ENCODE peak calls at places on chromosomes 11 and 22, in ten cellular contexts. One of them, this sample, is unnamed.

GRCh38 chr11:73177380-73178091 is 35.4 kb upstream of the FCHSD2 start:
- DNase-seq in gastrocnemius medialis: no peak
- DNase-seq in spleen: peak; percentile 88
- DNase-seq in lower leg skin: no peak
- DNase-seq in tibial nerve: no peak
- DNase-seq in NB4: no peak
- DNase-seq in ovary: peak; percentile 60
- DNase-seq in right lobe of liver: no peak
- DNase-seq in HCT116: no peak
- DNase-seq in Peyer's patch: no peak
- DNase-seq in this sample: no peak

GRCh38 chr11:69943066-69943465 is 123.8 kb upstream of the FGF3 start:
- DNase-seq in gastrocnemius medialis: no peak
- DNase-seq in spleen: peak; percentile 55
- DNase-seq in lower leg skin: no peak
- DNase-seq in tibial nerve: no peak
- DNase-seq in NB4: no peak
- DNase-seq in ovary: no peak
- DNase-seq in right lobe of liver: peak; percentile 51
- DNase-seq in HCT116: peak; percentile 31
- DNase-seq in Peyer's patch: no peak
- DNase-seq in this sample: no peak

GRCh38 chr11:12719221-12719620 is 45.0 kb downstream of the TEAD1 start:
- DNase-seq in gastrocnemius medialis: no peak
- DNase-seq in spleen: no peak
- DNase-seq in lower leg skin: no peak
- DNase-seq in tibial nerve: no peak
- DNase-seq in NB4: no peak
- DNase-seq in ovary: no peak
- DNase-seq in right lobe of liver: no peak
- DNase-seq in HCT116: no peak
- DNase-seq in Peyer's patch: no peak
- DNase-seq in this sample: no peak

GRCh38 chr22:48112687-48113521 is 1350.5 kb downstream of the TBC1D22A start:
- DNase-seq in gastrocnemius medialis: no peak
- DNase-seq in spleen: no peak
- DNase-seq in lower leg skin: no peak
- DNase-seq in tibial nerve: no peak
- DNase-seq in NB4: no peak
- DNase-seq in ovary: no peak
- DNase-seq in right lobe of liver: no peak
- DNase-seq in HCT116: no peak
- DNase-seq in Peyer's patch: no peak
- DNase-seq in this sample: no peak

GRCh38 chr22:30266445-30267381 is at the start of gene OSM:
- DNase-seq in gastrocnemius medialis: no peak
- DNase-seq in spleen: peak; percentile 97
- DNase-seq in lower leg skin: no peak
- DNase-seq in tibial nerve: peak; percentile 45
- DNase-seq in NB4: peak; percentile 92
- DNase-seq in ovary: no peak
- DNase-seq in right lobe of liver: peak; percentile 74
- DNase-seq in HCT116: no peak
- DNase-seq in Peyer's patch: peak; percentile 82
- DNase-seq in this sample: no peak

GRCh38 chr22:36386900-36387663 is 685 bp downstream of the MYH9 start:
- DNase-seq in gastrocnemius medialis: no peak
- DNase-seq in spleen: peak; percentile 98
- DNase-seq in lower leg skin: peak; percentile 58
- DNase-seq in tibial nerve: no peak
- DNase-seq in NB4: peak; percentile 89
- DNase-seq in ovary: peak; percentile 70
- DNase-seq in right lobe of liver: peak; percentile 81
- DNase-seq in HCT116: no peak
- DNase-seq in Peyer's patch: peak; percentile 77
- DNase-seq in this sample: no peak

GRCh38 chr11:122215244-122215992 is 99.4 kb upstream of the BLID start:
- DNase-seq in gastrocnemius medialis: peak; percentile 57
- DNase-seq in spleen: peak; percentile 85
- DNase-seq in lower leg skin: peak; percentile 49
- DNase-seq in tibial nerve: peak; percentile 61
- DNase-seq in NB4: peak; percentile 70
- DNase-seq in ovary: peak; percentile 81
- DNase-seq in right lobe of liver: peak; percentile 76
- DNase-seq in HCT116: peak; percentile 51
- DNase-seq in Peyer's patch: no peak
- DNase-seq in this sample: peak; percentile 40

GRCh38 chr11:13972958-13973357 is 10.4 kb downstream of the SPON1 start:
- DNase-seq in gastrocnemius medialis: no peak
- DNase-seq in spleen: no peak
- DNase-seq in lower leg skin: no peak
- DNase-seq in tibial nerve: no peak
- DNase-seq in NB4: no peak
- DNase-seq in ovary: no peak
- DNase-seq in right lobe of liver: no peak
- DNase-seq in HCT116: no peak
- DNase-seq in Peyer's patch: no peak
- DNase-seq in this sample: no peak

GRCh38 chr11:15843309-15843857 is 513.0 kb downstream of the SOX6 start:
- DNase-seq in gastrocnemius medialis: no peak
- DNase-seq in spleen: no peak
- DNase-seq in lower leg skin: no peak
- DNase-seq in tibial nerve: no peak
- DNase-seq in NB4: no peak
- DNase-seq in ovary: no peak
- DNase-seq in right lobe of liver: no peak
- DNase-seq in HCT116: no peak
- DNase-seq in Peyer's patch: no peak
- DNase-seq in this sample: no peak

GRCh38 chr22:49566141-49566541 is 261.5 kb downstream of the BRD1 start:
- DNase-seq in gastrocnemius medialis: no peak
- DNase-seq in spleen: peak; percentile 54
- DNase-seq in lower leg skin: no peak
- DNase-seq in tibial nerve: no peak
- DNase-seq in NB4: peak; percentile 11
- DNase-seq in ovary: no peak
- DNase-seq in right lobe of liver: peak; percentile 12
- DNase-seq in HCT116: no peak
- DNase-seq in Peyer's patch: no peak
- DNase-seq in this sample: no peak

GRCh38 chr11:46553746-46554204 is 40.0 kb downstream of the AMBRA1 start:
- DNase-seq in gastrocnemius medialis: no peak
- DNase-seq in spleen: no peak
- DNase-seq in lower leg skin: no peak
- DNase-seq in tibial nerve: no peak
- DNase-seq in NB4: peak; percentile 57
- DNase-seq in ovary: no peak
- DNase-seq in right lobe of liver: no peak
- DNase-seq in HCT116: peak; percentile 62
- DNase-seq in Peyer's patch: no peak
- DNase-seq in this sample: no peak

GRCh38 chr11:26512196-26512595 is 59.9 kb downstream of the MUC15 start:
- DNase-seq in gastrocnemius medialis: no peak
- DNase-seq in spleen: no peak
- DNase-seq in lower leg skin: no peak
- DNase-seq in tibial nerve: no peak
- DNase-seq in NB4: no peak
- DNase-seq in ovary: no peak
- DNase-seq in right lobe of liver: no peak
- DNase-seq in HCT116: no peak
- DNase-seq in Peyer's patch: no peak
- DNase-seq in this sample: no peak
- TF ChIP-seq POLR2A in gastrocnemius medialis: no peak
- TF ChIP-seq POLR2A in spleen: no peak
- TF ChIP-seq POLR2A in lower leg skin: no peak
- TF ChIP-seq POLR2A in tibial nerve: no peak
- TF ChIP-seq POLR2A in NB4: no peak
- TF ChIP-seq POLR2A in ovary: no peak
- TF ChIP-seq POLR2A in right lobe of liver: no peak
- TF ChIP-seq POLR2A in HCT116: no peak
- TF ChIP-seq POLR2A in Peyer's patch: no peak
- TF ChIP-seq POLR2A in this sample: no peak

GRCh38 chr11:727859-728748 is 19.2 kb upstream of the TALDO1 start:
- DNase-seq in gastrocnemius medialis: peak; percentile 48
- DNase-seq in spleen: peak; percentile 95
- DNase-seq in lower leg skin: peak; percentile 72
- DNase-seq in tibial nerve: peak; percentile 79
- DNase-seq in NB4: peak; percentile 80
- DNase-seq in ovary: peak; percentile 88
- DNase-seq in right lobe of liver: peak; percentile 86
- DNase-seq in HCT116: peak; percentile 91
- DNase-seq in Peyer's patch: peak; percentile 84
- DNase-seq in this sample: peak; percentile 100
- TF ChIP-seq POLR2A in gastrocnemius medialis: no peak
- TF ChIP-seq POLR2A in spleen: no peak
- TF ChIP-seq POLR2A in lower leg skin: no peak
- TF ChIP-seq POLR2A in tibial nerve: peak; percentile 22
- TF ChIP-seq POLR2A in NB4: no peak
- TF ChIP-seq POLR2A in ovary: no peak
- TF ChIP-seq POLR2A in right lobe of liver: no peak
- TF ChIP-seq POLR2A in HCT116: no peak
- TF ChIP-seq POLR2A in Peyer's patch: no peak
- TF ChIP-seq POLR2A in this sample: no peak

GRCh38 chr11:88332851-88333250 is 4.7 kb downstream of the CTSC start:
- DNase-seq in gastrocnemius medialis: no peak
- DNase-seq in spleen: no peak
- DNase-seq in lower leg skin: no peak
- DNase-seq in tibial nerve: no peak
- DNase-seq in NB4: no peak
- DNase-seq in ovary: no peak
- DNase-seq in right lobe of liver: no peak
- DNase-seq in HCT116: no peak
- DNase-seq in Peyer's patch: no peak
- DNase-seq in this sample: no peak

GRCh38 chr11:88327462-88328143 is 9.9 kb downstream of the CTSC start:
- DNase-seq in gastrocnemius medialis: no peak
- DNase-seq in spleen: no peak
- DNase-seq in lower leg skin: no peak
- DNase-seq in tibial nerve: no peak
- DNase-seq in NB4: no peak
- DNase-seq in ovary: no peak
- DNase-seq in right lobe of liver: no peak
- DNase-seq in HCT116: no peak
- DNase-seq in Peyer's patch: no peak
- DNase-seq in this sample: no peak

GRCh38 chr11:88330826-88331428 is 6.6 kb downstream of the CTSC start:
- DNase-seq in gastrocnemius medialis: no peak
- DNase-seq in spleen: no peak
- DNase-seq in lower leg skin: no peak
- DNase-seq in tibial nerve: no peak
- DNase-seq in NB4: no peak
- DNase-seq in ovary: no peak
- DNase-seq in right lobe of liver: no peak
- DNase-seq in HCT116: no peak
- DNase-seq in Peyer's patch: no peak
- DNase-seq in this sample: no peak

GRCh38 chr11:88327061-88327460 is 10.5 kb downstream of the CTSC start:
- DNase-seq in gastrocnemius medialis: no peak
- DNase-seq in spleen: no peak
- DNase-seq in lower leg skin: no peak
- DNase-seq in tibial nerve: no peak
- DNase-seq in NB4: no peak
- DNase-seq in ovary: no peak
- DNase-seq in right lobe of liver: no peak
- DNase-seq in HCT116: no peak
- DNase-seq in Peyer's patch: no peak
- DNase-seq in this sample: no peak

DNA sequence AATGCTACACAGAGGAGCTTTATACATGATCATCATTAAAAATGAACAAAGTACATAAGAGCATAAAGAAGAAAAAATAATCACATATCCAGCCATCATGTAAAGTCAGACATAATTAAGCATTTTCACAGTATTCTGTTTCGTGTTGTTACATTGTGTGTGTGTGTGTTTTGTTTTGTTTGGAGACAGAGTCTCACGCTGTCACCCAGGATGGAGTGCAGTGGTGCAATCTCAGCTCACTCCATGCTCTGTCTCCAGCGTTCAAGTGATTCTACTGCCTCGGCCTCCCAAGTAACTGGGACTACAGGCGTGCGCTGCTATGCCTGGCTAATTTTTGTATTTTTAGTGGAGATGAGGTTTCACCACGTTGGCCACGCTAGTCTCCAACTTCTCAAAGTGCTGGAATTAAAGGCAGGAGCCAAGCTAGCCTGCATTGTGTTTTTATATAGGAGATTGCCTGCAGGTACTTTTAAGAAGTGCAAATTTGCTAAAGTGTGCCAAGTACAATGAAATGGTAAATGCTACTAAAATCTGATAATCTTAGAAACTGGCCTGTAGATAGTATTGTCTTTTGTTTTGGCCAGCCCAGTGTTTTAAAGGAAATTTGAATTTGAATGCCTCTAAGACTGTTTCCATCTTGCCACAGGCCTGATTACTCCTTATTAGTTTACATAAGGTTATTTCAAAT is 7.8 kb downstream of the CTSC start:
- DNase-seq in gastrocnemius medialis: no peak
- DNase-seq in spleen: no peak
- DNase-seq in lower leg skin: no peak
- DNase-seq in tibial nerve: no peak
- DNase-seq in NB4: no peak
- DNase-seq in ovary: no peak
- DNase-seq in right lobe of liver: no peak
- DNase-seq in HCT116: no peak
- DNase-seq in Peyer's patch: no peak
- DNase-seq in this sample: no peak
- TF ChIP-seq POLR2A in gastrocnemius medialis: no peak
- TF ChIP-seq POLR2A in spleen: no peak
- TF ChIP-seq POLR2A in lower leg skin: no peak
- TF ChIP-seq POLR2A in tibial nerve: no peak
- TF ChIP-seq POLR2A in NB4: no peak
- TF ChIP-seq POLR2A in ovary: no peak
- TF ChIP-seq POLR2A in right lobe of liver: no peak
- TF ChIP-seq POLR2A in HCT116: no peak
- TF ChIP-seq POLR2A in Peyer's patch: no peak
- TF ChIP-seq POLR2A in this sample: no peak

DNA sequence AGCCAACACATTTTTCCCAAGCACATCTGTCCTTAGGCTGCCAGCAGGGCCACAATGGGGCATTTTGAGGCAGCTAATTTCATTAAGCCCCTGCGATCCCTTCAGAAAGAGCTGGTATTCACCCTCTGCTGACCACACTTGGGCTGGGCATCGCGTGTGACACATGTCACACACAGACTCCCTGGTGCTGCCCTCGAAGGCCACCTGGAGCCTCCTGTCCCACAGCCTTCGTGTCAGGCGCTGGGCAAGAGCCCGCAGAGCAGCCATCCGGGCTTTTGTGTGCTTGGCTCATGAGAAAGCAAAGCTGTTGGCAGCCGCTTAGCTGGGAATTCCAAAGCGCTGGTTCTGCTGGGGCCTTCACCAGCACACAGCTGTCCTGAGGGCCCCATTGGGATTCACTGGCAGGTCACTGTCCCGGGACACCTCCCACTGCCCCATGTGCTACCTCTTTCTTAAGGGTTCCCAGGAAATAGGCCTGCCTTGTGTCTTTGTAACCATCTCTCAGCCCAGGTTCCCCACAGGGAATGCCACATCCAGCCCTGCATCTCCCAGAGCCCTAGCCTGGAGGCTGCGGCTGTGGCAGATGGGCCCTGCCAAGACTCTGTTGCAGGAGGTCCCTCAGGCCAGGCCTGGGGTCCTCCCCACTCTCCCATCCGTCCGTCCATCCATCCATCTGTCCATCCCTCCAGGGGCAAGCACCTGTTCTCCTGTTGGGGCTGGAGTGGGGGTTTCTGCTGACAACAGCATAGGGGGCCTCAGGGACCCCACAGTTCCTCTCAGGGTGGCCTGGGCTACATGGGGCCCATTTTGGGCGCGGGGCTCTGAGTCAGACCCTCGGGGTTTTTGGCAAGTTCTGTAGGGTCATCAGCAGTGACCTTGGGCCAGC is 4.9 kb downstream of the CLDN5 start:
- DNase-seq in gastrocnemius medialis: no peak
- DNase-seq in spleen: no peak
- DNase-seq in lower leg skin: no peak
- DNase-seq in tibial nerve: no peak
- DNase-seq in NB4: no peak
- DNase-seq in ovary: no peak
- DNase-seq in right lobe of liver: no peak
- DNase-seq in HCT116: no peak
- DNase-seq in Peyer's patch: peak; percentile 9
- DNase-seq in this sample: no peak
- TF ChIP-seq POLR2A in gastrocnemius medialis: no peak
- TF ChIP-seq POLR2A in spleen: no peak
- TF ChIP-seq POLR2A in lower leg skin: no peak
- TF ChIP-seq POLR2A in tibial nerve: no peak
- TF ChIP-seq POLR2A in NB4: no peak
- TF ChIP-seq POLR2A in ovary: no peak
- TF ChIP-seq POLR2A in right lobe of liver: no peak
- TF ChIP-seq POLR2A in HCT116: no peak
- TF ChIP-seq POLR2A in Peyer's patch: no peak
- TF ChIP-seq POLR2A in this sample: no peak

This sample was measured in H54.